ENCODE peak calls at places on chromosomes 11 and 22, in seven cellular contexts. N, C, Y, X, V, U and J are unnamed samples.

GRCh38 chr11:78354741-78355705 is 62.6 kb downstream of the GAB2 start:
- DNase-seq in V (no peak), C (no peak), Y (no peak), N (no peak), X (no peak), U (no peak), J (no peak)

GRCh38 chr11:109971184-109971523 is 122.0 kb upstream of the ZC3H12C start:
- DNase-seq in X (no peak), N (peak), Y (no peak), V (peak), U (no peak), C (peak), J (no peak)

GRCh38 chr11:95242990-95243590 is 12.1 kb upstream of the SESN3 start:
- DNase-seq in N (no peak), U (no peak), Y (no peak), X (no peak), C (no peak), V (no peak), J (no peak)

GRCh38 chr11:2795491-2795991 is 90.0 kb downstream of the CDKN1C start:
- DNase-seq in V (peak), Y (no peak), U (no peak), X (peak), N (no peak), C (peak), J (no peak)

GRCh38 chr11:69905611-69906452 is 86.6 kb upstream of the FGF3 start:
- DNase-seq in X (peak), Y (no peak), N (no peak), V (no peak), U (no peak), C (no peak), J (no peak)

GRCh38 chr22:19405652-19406051 is 25.9 kb downstream of the HIRA start:
- DNase-seq in N (no peak), V (no peak), C (no peak), U (no peak), Y (no peak), X (no peak), J (no peak)

GRCh38 chr11:6269994-6270393 is 10.4 kb downstream of the CCKBR start:
- DNase-seq in Y (no peak), C (no peak), X (no peak), N (no peak), V (no peak), U (peak), J (no peak)

GRCh38 chr11:66701432-66702240 is 23.9 kb upstream of the RBM4B start:
- DNase-seq in V (no peak), U (no peak), Y (no peak), N (no peak), C (peak), X (peak), J (no peak)

GRCh38 chr22:50186789-50187523 is 1.2 kb downstream of the TRABD start:
- DNase-seq in V (no peak), N (peak), C (no peak), U (no peak), Y (no peak), X (peak), J (no peak)

GRCh38 chr11:119795231-119795630 is 66.2 kb upstream of the NECTIN1 start:
- DNase-seq in Y (no peak), X (no peak), C (peak), N (peak), V (no peak), U (peak), J (peak)

GRCh38 chr22:48950151-48950915 is 877.3 kb downstream of the BRD1 start:
- DNase-seq in V (no peak), N (no peak), C (no peak), Y (no peak), X (no peak), U (no peak), J (no peak)

GRCh38 chr11:134780486-134781155 is 368.6 kb upstream of the B3GAT1 start:
- DNase-seq in X (no peak), C (no peak), Y (no peak), U (no peak), V (no peak), N (no peak), J (no peak)

GRCh38 chr11:119479685-119480275 is 56.8 kb upstream of the THY1 start:
- DNase-seq in C (no peak), N (peak), V (no peak), U (peak), X (no peak), Y (no peak), J (no peak)

GRCh38 chr11:106989056-106989455 is 29.2 kb downstream of the GUCY1A2 start:
- DNase-seq in X (no peak), Y (no peak), V (no peak), N (peak), C (no peak), U (no peak), J (no peak)

GRCh38 chr22:27226666-27227065 is 569.3 kb downstream of the MIAT start:
- DNase-seq in U (no peak), Y (no peak), V (no peak), X (no peak), C (no peak), N (peak), J (no peak)

GRCh38 chr11:121448431-121448941 is 3.6 kb upstream of the SORL1 start:
- DNase-seq in N (peak), U (no peak), Y (no peak), X (no peak), V (no peak), C (no peak), J (no peak)

GRCh38 chr11:129577986-129578385 is 202.3 kb downstream of the BARX2 start:
- DNase-seq in U (no peak), C (no peak), V (no peak), X (no peak), N (no peak), Y (no peak), J (no peak)

GRCh38 chr22:20510811-20511577 is 3.6 kb downstream of the MED15 start:
- DNase-seq in U (no peak), V (no peak), N (no peak), C (no peak), Y (no peak), X (no peak), J (no peak)
- H3K27ac ChIP-seq in U (peak), V (no peak), N (peak), C (no peak), Y (no peak), X (no peak), J (peak)

GRCh38 chr22:21768435-21768834 is 32.8 kb upstream of the YPEL1 start:
- DNase-seq in C (no peak), N (no peak), V (no peak), U (no peak), Y (no peak), X (no peak), J (no peak)

GRCh38 chr22:21764038-21764804 is 28.6 kb upstream of the YPEL1 start:
- DNase-seq in Y (no peak), N (no peak), C (no peak), U (no peak), V (no peak), X (no peak), J (no peak)

GRCh38 chr22:21765909-21766529 is 30.4 kb upstream of the YPEL1 start:
- DNase-seq in U (no peak), C (no peak), N (no peak), Y (no peak), X (no peak), V (no peak), J (no peak)

GRCh38 chr22:21762712-21763581 is 27.4 kb upstream of the YPEL1 start:
- DNase-seq in C (no peak), V (no peak), X (no peak), N (no peak), U (no peak), Y (no peak), J (no peak)

DNA sequence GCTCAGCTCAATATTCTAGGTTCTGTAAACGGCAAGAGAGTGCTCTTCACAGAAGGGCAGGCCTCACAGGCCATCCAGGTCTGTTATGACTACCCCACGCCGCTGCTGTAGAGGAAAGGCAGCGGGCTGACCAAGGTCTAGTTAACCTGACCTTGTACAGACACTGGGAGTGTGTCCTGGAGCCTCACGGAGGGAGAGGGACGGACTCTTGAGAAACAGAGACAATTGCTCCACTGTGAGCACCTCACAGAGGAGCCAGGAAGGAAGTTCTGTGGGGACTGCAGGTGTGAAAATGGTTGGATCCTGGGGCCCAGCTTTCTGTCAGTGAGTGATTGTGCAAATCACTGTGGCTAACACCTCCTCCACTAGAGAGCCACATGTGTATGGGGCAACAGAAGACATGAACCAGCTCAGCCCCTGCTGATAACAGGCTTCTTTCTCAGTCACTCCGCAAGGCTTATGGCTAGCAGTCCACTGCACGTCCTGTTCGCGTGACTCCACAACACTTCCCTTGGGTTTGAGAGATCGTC is 31.4 kb upstream of the YPEL1 start:
- DNase-seq in V (no peak), Y (no peak), X (no peak), C (peak), U (no peak), N (no peak), J (no peak)
- H3K27ac ChIP-seq in V (no peak), Y (no peak), X (no peak), C (no peak), U (no peak), N (no peak), J (no peak)

GRCh38 chr11:16984229-16984628 is 30.0 kb downstream of the PLEKHA7 start:
- DNase-seq in X (no peak), V (no peak), N (no peak), U (no peak), C (no peak), Y (no peak), J (no peak)

GRCh38 chr11:16981651-16982194 is 32.5 kb downstream of the PLEKHA7 start:
- DNase-seq in U (peak), X (no peak), Y (peak), V (no peak), N (peak), C (peak), J (no peak)

GRCh38 chr11:16982809-16983208 is 31.4 kb downstream of the PLEKHA7 start:
- DNase-seq in X (no peak), V (no peak), Y (no peak), U (no peak), C (no peak), N (no peak), J (no peak)

GRCh38 chr11:16979708-16980622 is 34.2 kb downstream of the PLEKHA7 start:
- DNase-seq in X (no peak), U (no peak), V (no peak), Y (no peak), N (no peak), C (no peak), J (no peak)

GRCh38 chr11:16982256-16982671 is 31.9 kb downstream of the PLEKHA7 start:
- DNase-seq in Y (no peak), C (peak), U (no peak), V (no peak), N (no peak), X (no peak), J (no peak)
- H3K27ac ChIP-seq in Y (peak), C (peak), U (no peak), V (no peak), N (no peak), X (no peak), J (peak)

GRCh38 chr11:101292661-101293240 is 163.1 kb upstream of the PGR start:
- DNase-seq in N (no peak), X (no peak), V (no peak), Y (no peak), C (no peak), U (no peak), J (no peak)

DNA sequence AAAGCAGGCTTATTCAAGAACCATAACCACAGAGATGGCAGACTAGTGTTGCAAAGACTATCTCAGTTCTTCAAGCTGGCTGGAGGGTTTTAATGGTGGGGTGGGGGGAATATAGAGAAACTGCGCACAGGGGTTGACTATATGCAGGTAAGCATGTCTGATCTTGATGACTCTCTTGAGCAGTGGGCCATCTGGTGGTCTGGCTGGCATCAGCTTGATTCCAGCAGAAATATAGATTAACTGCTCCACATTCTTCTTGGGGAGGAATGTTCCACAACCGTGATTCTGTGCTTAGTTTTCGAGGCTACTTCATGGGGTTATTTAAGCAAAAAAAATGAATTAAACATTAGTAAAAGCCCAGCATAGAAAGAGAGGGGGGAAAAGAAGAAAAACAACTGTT is 158.8 kb upstream of the PGR start:
- DNase-seq in U (no peak), C (no peak), N (no peak), X (no peak), V (no peak), Y (no peak), J (no peak)
- H3K27ac ChIP-seq in U (no peak), C (no peak), N (no peak), X (no peak), V (no peak), Y (no peak), J (no peak)

DNA sequence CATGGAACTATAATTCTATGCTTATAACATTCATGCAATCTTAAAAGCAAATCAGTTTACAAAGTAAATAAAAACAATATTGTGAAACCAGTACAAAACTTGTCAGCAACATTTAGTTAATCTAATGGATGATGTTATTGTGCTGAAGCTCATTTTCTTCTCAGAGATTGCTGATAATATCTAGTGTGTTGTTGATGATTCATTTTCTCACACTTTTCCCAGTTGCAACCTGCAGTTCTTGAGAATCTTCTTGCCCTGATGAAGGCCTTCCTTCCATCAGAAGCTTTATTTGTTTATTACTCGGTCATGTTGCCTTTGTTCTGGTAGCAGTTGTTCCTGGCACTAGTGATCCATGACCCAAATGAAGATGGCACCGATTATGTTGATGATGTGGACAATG is 5.2 kb downstream of the ARHGAP42 start:
- DNase-seq in Y (no peak), U (no peak), X (no peak), N (no peak), C (no peak), V (no peak), J (no peak)
- H3K27ac ChIP-seq in Y (no peak), U (no peak), X (no peak), N (no peak), C (no peak), V (no peak), J (peak)

DNA sequence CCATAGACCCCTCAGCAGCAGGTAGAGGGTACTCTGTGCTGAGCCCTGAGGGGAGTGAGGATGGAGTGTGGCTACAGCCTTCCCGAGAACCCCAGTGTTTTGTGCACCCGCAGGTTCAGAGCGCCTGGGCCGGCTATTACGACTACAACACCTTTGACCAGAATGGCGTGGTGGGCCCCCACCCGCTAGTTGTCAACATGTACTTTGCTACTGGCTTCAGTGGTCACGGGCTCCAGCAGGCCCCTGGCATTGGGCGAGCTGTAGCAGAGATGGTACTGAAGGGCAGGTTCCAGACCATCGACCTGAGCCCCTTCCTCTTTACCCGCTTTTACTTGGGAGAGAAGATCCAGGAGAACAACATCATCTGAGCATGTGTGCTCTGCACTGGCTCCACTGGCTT is 5.6 kb upstream of the TIRAP start:
- DNase-seq in V (no peak), Y (no peak), N (no peak), X (no peak), C (no peak), U (no peak), J (no peak)
- H3K27ac ChIP-seq in V (no peak), Y (no peak), N (no peak), X (no peak), C (no peak), U (no peak), J (no peak)

GRCh38 chr11:47154738-47155570 is 21.7 kb downstream of the ARFGAP2 start:
- DNase-seq in U (no peak), X (no peak), Y (no peak), C (no peak), V (no peak), N (no peak), J (no peak)
- H3K27ac ChIP-seq in U (no peak), X (no peak), Y (no peak), C (no peak), V (no peak), N (no peak), J (no peak)

GRCh38 chr22:34236527-34236926 is 316.3 kb upstream of the LARGE1 start:
- DNase-seq in X (no peak), C (no peak), V (peak), U (no peak), Y (no peak), N (no peak), J (peak)
- H3K27ac ChIP-seq in X (no peak), C (no peak), V (peak), U (no peak), Y (no peak), N (no peak), J (no peak)